ENCODE peak calls at places on chromosome 2, in six cellular contexts. Q is A549, V is transverse colon, N is body of pancreas, I is NB4, K is uterus. A is an unnamed sample.

GRCh38 chr2:38474058-38474457 is 97.0 kb upstream of the ATL2 start:
- DNase-seq in Q (no peak), V (no peak), N (no peak), I (no peak), K (no peak), A (no peak)

GRCh38 chr2:135829420-135829983 is 7.5 kb downstream of the LCT start:
- DNase-seq in Q (no peak), V (no peak), N (no peak), I (no peak), K (no peak), A (no peak)

GRCh38 chr2:44441200-44441599 is 79.5 kb downstream of the CAMKMT start:
- DNase-seq in Q (peak), V (no peak), N (no peak), I (no peak), K (no peak), A (no peak)

GRCh38 chr2:32632089-32632488 is 4.2 kb downstream of the TTC27 start:
- DNase-seq in Q (peak), V (no peak), N (no peak), I (peak), K (no peak), A (no peak)

GRCh38 chr2:70508711-70509462 is 44.7 kb downstream of the TGFA start:
- DNase-seq in Q (no peak), V (no peak), N (no peak), I (no peak), K (no peak), A (no peak)

GRCh38 chr2:157475722-157476390 is 32.0 kb upstream of the CYTIP start:
- DNase-seq in Q (no peak), V (no peak), N (no peak), I (no peak), K (no peak), A (no peak)

GRCh38 chr2:31812051-31812798 is 198.6 kb downstream of the MEMO1 start:
- DNase-seq in Q (peak), V (no peak), N (no peak), I (peak), K (no peak), A (no peak)

GRCh38 chr2:199977984-199978415 is 22.6 kb downstream of the MAIP1 start:
- DNase-seq in Q (peak), V (peak), N (no peak), I (peak), K (no peak), A (no peak)

GRCh38 chr2:232365621-232366321 is 12.8 kb upstream of the ALPP start:
- DNase-seq in Q (peak), V (no peak), N (peak), I (peak), K (no peak), A (no peak)

GRCh38 chr2:215811409-215812355 is 201.7 kb downstream of the MREG start:
- DNase-seq in Q (no peak), V (no peak), N (no peak), I (peak), K (no peak), A (peak)
- H3K4me3 ChIP-seq in Q (no peak), V (no peak), N (no peak), I (peak), K (no peak), A (no peak)

DNA sequence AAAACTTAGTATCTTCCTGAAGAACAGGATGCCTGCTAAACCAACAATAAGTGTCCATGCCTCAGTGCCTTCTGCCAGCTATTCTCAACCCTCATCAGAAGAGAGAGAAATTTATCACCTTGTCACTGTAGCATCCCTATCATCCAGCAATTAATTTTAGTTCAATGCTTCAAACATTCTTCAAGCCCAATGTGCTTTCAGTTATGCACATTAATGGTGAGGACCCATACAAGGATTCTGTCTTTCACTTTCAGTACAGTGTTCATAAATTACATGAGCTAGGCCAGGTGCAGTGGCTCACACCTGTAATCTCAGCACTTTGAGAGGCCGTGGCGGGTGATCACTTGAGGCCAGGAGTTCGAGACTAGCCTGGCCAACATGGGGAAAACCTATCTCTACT is 47.0 kb upstream of the MSH6 start:
- DNase-seq in Q (no peak), V (no peak), N (no peak), I (no peak), K (no peak), A (no peak)
- TF ChIP-seq POLR2A in Q (no peak), V (no peak), N (no peak), I (no peak), K (no peak), A (no peak)

DNA sequence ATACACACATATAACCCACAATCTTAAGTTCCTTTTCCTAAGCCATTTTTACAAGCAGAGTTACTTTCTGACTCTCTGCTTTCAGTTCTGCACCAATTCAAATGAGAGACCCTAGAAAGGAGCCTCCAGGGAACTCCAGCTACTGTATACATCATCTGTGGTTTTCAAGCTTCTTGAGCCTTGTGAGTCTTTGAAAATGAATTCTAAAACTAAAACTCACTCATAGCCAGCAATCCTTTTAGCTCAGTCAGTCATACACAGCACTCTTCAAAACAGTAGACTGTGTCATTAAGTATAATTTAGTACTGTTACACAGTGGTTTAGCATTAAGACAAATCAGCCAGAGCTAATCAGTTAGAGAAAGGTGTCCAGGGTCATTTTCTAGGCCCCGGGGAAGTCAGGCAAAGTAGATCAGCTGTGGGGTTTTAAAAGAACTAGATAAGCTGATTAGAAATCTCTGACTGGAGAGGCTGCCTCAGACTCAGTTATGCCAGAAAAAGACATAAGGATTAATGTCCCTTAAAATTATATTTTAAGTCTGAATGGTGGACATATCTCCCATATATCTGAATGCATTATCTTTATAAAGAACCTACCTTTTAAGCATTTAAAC is 322.1 kb upstream of the THUMPD2 start:
- DNase-seq in Q (no peak), V (no peak), N (no peak), I (peak), K (no peak), A (no peak)
- H3K4me3 ChIP-seq in Q (no peak), V (no peak), N (no peak), I (no peak), K (no peak), A (no peak)

GRCh38 chr2:12277305-12278034 is 439.3 kb upstream of the TRIB2 start:
- DNase-seq in Q (no peak), V (no peak), N (no peak), I (peak), K (no peak), A (no peak)
- TF ChIP-seq POLR2A in Q (no peak), V (no peak), N (no peak), I (no peak), K (no peak), A (no peak)

GRCh38 chr2:100733344-100734187 is 86.4 kb upstream of the NPAS2 start:
- DNase-seq in Q (peak), V (no peak), N (peak), I (peak), K (peak), A (peak)
- H3K4me3 ChIP-seq in Q (no peak), V (no peak), N (no peak), I (no peak), K (no peak), A (no peak)

GRCh38 chr2:237035781-237036352 is 49.8 kb upstream of the COPS8 start:
- DNase-seq in Q (no peak), V (no peak), N (no peak), I (no peak), K (no peak), A (no peak)
- TF ChIP-seq POLR2A in Q (no peak), V (no peak), N (no peak), I (no peak), K (no peak), A (no peak)

GRCh38 chr2:120176526-120176925 is 46.7 kb downstream of the TMEM185B start:
- DNase-seq in Q (no peak), V (no peak), N (no peak), I (no peak), K (no peak), A (no peak)
- H3K4me3 ChIP-seq in Q (no peak), V (no peak), N (no peak), I (peak), K (no peak), A (no peak)

A was measured in esophagus muscularis mucosa.